ENCODE peak calls at places on chromosomes 11 and 22, in seven cellular contexts. R, K, Y, C, G, J and H are unnamed samples.

GRCh38 chr22:19916006-19916405 is 25.6 kb upstream of the COMT start:
- DNase-seq in R (no peak), K (no peak), Y (no peak), C (no peak), G (no peak), J (no peak), H (no peak)

GRCh38 chr11:121936375-121936774 is 179.6 kb downstream of the BLID start:
- DNase-seq in R (no peak), K (no peak), Y (no peak), C (no peak), G (no peak), J (no peak), H (no peak)

GRCh38 chr22:40418366-40419201 is 48.2 kb downstream of the SGSM3 start:
- DNase-seq in R (no peak), K (no peak), Y (peak), C (no peak), G (no peak), J (no peak), H (no peak)

GRCh38 chr11:101567086-101567485 is 16.7 kb downstream of the TRPC6 start:
- DNase-seq in R (no peak), K (no peak), Y (peak), C (peak), G (no peak), J (no peak), H (no peak)

GRCh38 chr11:13008625-13009475 is at the start of gene RASSF10:
- DNase-seq in R (no peak), K (no peak), Y (peak), C (peak), G (peak), J (no peak), H (no peak)

GRCh38 chr11:17612221-17613188 is 65.4 kb downstream of the OTOG start:
- DNase-seq in R (no peak), K (peak), Y (no peak), C (no peak), G (no peak), J (no peak), H (no peak)

GRCh38 chr11:70080763-70081162 is 2.6 kb downstream of the ANO1 start:
- DNase-seq in R (no peak), K (no peak), Y (no peak), C (no peak), G (no peak), J (no peak), H (no peak)

GRCh38 chr22:24486501-24486921 is 8.6 kb upstream of the UPB1 start:
- DNase-seq in R (peak), K (no peak), Y (no peak), C (no peak), G (peak), J (peak), H (no peak)

GRCh38 chr11:68406318-68407313 is 53.9 kb upstream of the PPP6R3 start:
- DNase-seq in R (no peak), K (no peak), Y (no peak), C (no peak), G (no peak), J (no peak), H (no peak)

GRCh38 chr11:18172686-18173085 is at the start of gene MRGPRX4:
- DNase-seq in R (no peak), K (no peak), Y (no peak), C (no peak), G (no peak), J (no peak), H (no peak)

GRCh38 chr11:2575611-2576051 is 124.2 kb downstream of the KCNQ1OT1 start:
- DNase-seq in R (no peak), K (peak), Y (no peak), C (no peak), G (no peak), J (no peak), H (peak)

GRCh38 chr11:7170431-7170830 is 81.3 kb upstream of the SYT9 start:
- DNase-seq in R (no peak), K (no peak), Y (no peak), C (no peak), G (no peak), J (no peak), H (no peak)

GRCh38 chr22:31313366-31314147 is 21.3 kb upstream of the PIK3IP1 start:
- DNase-seq in R (peak), K (no peak), Y (peak), C (peak), G (peak), J (peak), H (peak)

GRCh38 chr11:12066799-12067508 is 43.4 kb upstream of the MICAL2 start:
- DNase-seq in R (no peak), K (no peak), Y (peak), C (peak), G (peak), J (peak), H (no peak)

GRCh38 chr22:50268655-50269113 is 1.5 kb downstream of the MAPK11 start:
- DNase-seq in R (no peak), K (no peak), Y (no peak), C (no peak), G (peak), J (no peak), H (no peak)

GRCh38 chr11:27087425-27087824 is 46.8 kb downstream of the BBOX1 start:
- DNase-seq in R (no peak), K (no peak), Y (no peak), C (no peak), G (no peak), J (no peak), H (no peak)

GRCh38 chr11:86047275-86047991 is 21.5 kb downstream of the PICALM start:
- DNase-seq in R (peak), K (no peak), Y (no peak), C (no peak), G (peak), J (peak), H (no peak)

GRCh38 chr11:111173221-111173620 is 72.3 kb upstream of the POU2AF2 start:
- DNase-seq in R (no peak), K (no peak), Y (no peak), C (no peak), G (no peak), J (no peak), H (no peak)

GRCh38 chr11:111639226-111639925 is 37.1 kb downstream of the SIK2 start:
- DNase-seq in R (no peak), K (no peak), Y (no peak), C (no peak), G (no peak), J (no peak), H (no peak)

GRCh38 chr22:43921361-43921760 is 2.2 kb upstream of the PNPLA3 start:
- DNase-seq in R (no peak), K (no peak), Y (no peak), C (no peak), G (peak), J (no peak), H (no peak)

GRCh38 chr22:40540265-40540664 is 96.3 kb downstream of the MRTFA start:
- DNase-seq in R (no peak), K (no peak), Y (no peak), C (no peak), G (no peak), J (no peak), H (no peak)

GRCh38 chr22:24391836-24392217 is 35.6 kb upstream of the ADORA2A start:
- DNase-seq in R (no peak), K (no peak), Y (no peak), C (no peak), G (peak), J (peak), H (no peak)

GRCh38 chr11:76797341-76798201 is 14.4 kb downstream of the TSKU start:
- DNase-seq in R (no peak), K (peak), Y (no peak), C (no peak), G (no peak), J (no peak), H (no peak)

GRCh38 chr11:88370782-88371181 is 33.2 kb upstream of the CTSC start:
- DNase-seq in R (peak), K (no peak), Y (no peak), C (no peak), G (no peak), J (no peak), H (no peak)

GRCh38 chr11:134676516-134677287 is 264.7 kb upstream of the B3GAT1 start:
- DNase-seq in R (no peak), K (no peak), Y (no peak), C (no peak), G (no peak), J (no peak), H (no peak)

GRCh38 chr22:20750461-20751184 is 23.3 kb upstream of the SERPIND1 start:
- DNase-seq in R (peak), K (no peak), Y (no peak), C (no peak), G (peak), J (peak), H (no peak)

GRCh38 chr11:16047073-16047472 is 309.3 kb downstream of the SOX6 start:
- DNase-seq in R (no peak), K (no peak), Y (no peak), C (peak), G (peak), J (no peak), H (no peak)

GRCh38 chr11:84129961-84130576 is 843.9 kb upstream of the CCDC90B start:
- DNase-seq in R (no peak), K (no peak), Y (no peak), C (no peak), G (no peak), J (no peak), H (no peak)

GRCh38 chr11:58922475-58922874 is 16.8 kb upstream of the GLYATL1 start:
- DNase-seq in R (no peak), K (no peak), Y (no peak), C (no peak), G (no peak), J (no peak), H (no peak)

GRCh38 chr22:43060213-43060612 is 29.0 kb downstream of the TTLL1 start:
- DNase-seq in R (peak), K (no peak), Y (peak), C (peak), G (peak), J (no peak), H (no peak)

DNA sequence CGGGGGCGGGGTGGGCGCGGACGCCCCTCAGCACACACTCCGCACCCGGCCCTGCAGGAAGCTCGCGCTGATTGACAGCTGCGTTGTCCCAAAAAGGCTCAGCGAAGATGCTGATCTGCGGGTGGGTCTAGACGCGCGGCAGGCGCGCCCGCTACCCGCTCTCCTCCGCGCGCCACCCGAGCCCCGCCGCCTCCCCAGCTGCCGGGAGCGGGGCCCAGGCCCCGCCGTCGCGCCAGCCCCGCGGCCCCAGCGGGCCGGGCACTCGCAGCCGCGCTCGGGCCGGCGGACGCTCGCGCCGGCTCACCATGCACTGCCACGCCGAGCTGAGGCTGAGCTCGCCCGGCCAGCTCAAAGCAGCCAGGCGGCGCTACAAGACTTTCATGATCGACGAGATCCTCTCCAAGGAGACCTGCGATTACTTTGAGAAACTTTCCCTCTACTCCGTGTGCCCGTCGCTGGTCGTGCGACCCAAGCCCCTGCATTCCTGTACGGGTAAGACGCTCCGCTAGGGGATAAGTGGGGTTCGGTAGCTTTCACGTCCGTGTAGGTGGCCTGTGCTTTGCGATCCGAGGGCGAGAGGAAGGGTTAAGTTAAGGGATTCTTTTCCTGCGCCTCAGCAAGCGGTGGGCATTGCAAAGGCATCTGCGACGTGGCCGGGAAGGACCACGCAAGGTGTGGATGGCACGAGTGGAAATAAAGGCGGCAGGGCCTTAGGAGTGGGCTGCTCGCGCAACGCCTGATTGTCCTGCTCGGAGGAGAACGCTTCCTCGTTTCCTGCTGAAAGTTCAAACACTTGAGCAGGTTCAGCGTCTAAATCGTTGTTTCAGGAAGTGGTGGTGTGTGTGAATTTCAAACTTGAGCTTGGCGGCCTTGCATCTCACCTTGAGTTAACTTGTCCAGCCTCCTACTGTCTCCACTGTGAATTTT is at the start of gene BARX2:
- DNase-seq in R (no peak), K (no peak), Y (peak), C (peak), G (peak), J (peak), H (no peak)
- TF ChIP-seq CTCF in R (no peak), K (no peak), Y (peak), C (peak), G (peak), J (peak), H (no peak)

GRCh38 chr22:17920145-17920605 is 104.2 kb downstream of the MICAL3 start:
- DNase-seq in R (no peak), K (no peak), Y (peak), C (peak), G (peak), J (no peak), H (no peak)
- TF ChIP-seq CTCF in R (no peak), K (no peak), Y (no peak), C (peak), G (no peak), J (no peak), H (no peak)

DNA sequence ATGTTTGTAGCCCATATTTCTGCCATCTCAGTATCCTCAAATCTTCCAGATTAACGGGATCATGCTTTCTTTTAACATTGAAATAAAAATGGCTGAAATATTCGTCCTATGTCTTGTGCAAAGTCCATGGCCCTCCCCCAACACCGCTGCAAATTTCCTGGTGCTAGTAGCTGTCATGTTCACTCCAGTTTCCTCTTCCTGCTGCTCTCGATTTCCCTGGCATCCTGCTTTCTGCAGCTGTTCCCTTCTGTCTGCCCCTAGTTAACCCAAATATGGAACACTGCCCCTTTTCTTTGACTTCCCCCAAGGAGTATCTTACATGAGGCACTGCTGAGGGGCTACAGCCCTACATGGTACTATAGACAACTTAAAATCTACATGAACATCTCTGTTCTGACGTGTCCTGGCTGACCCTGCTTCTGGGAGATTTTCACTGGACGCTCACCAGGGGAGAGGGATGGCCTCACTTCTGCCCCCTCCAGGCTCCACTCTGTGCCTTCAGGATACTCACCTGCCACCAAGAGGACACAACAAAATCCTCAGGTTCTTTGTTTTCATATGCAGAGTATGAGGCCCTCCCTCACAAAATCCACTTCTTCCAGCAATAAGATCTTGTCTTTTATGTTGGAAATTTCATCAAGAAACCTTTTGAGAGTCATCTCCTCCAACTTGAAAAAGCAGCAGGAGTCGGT is 29.4 kb upstream of the SCUBE2 start:
- DNase-seq in R (peak), K (no peak), Y (peak), C (peak), G (no peak), J (no peak), H (no peak)
- TF ChIP-seq CTCF in R (peak), K (no peak), Y (peak), C (peak), G (peak), J (peak), H (no peak)

GRCh38 chr11:73988227-73988626 is 5.6 kb upstream of the UCP2 start:
- DNase-seq in R (no peak), K (no peak), Y (no peak), C (no peak), G (no peak), J (no peak), H (no peak)

GRCh38 chr11:73990727-73991126 is 8.1 kb upstream of the UCP2 start:
- DNase-seq in R (no peak), K (no peak), Y (no peak), C (no peak), G (no peak), J (no peak), H (no peak)

GRCh38 chr11:73983764-73984543 is 1.3 kb upstream of the UCP2 start:
- DNase-seq in R (no peak), K (no peak), Y (no peak), C (peak), G (no peak), J (no peak), H (no peak)

GRCh38 chr11:73991471-73992006 is 8.9 kb upstream of the UCP2 start:
- DNase-seq in R (peak), K (peak), Y (no peak), C (peak), G (no peak), J (no peak), H (no peak)

GRCh38 chr11:73989156-73989555 is 6.5 kb upstream of the UCP2 start:
- DNase-seq in R (no peak), K (no peak), Y (no peak), C (no peak), G (no peak), J (no peak), H (no peak)
- TF ChIP-seq CTCF in R (peak), K (no peak), Y (no peak), C (peak), G (no peak), J (peak), H (no peak)

GRCh38 chr22:37594237-37594636 is 14.3 kb upstream of the LGALS2 start:
- DNase-seq in R (no peak), K (no peak), Y (no peak), C (no peak), G (no peak), J (no peak), H (no peak)

GRCh38 chr22:37589607-37590006 is 9.7 kb upstream of the LGALS2 start:
- DNase-seq in R (no peak), K (no peak), Y (no peak), C (peak), G (no peak), J (no peak), H (no peak)

GRCh38 chr22:37591823-37592404 is 12.0 kb upstream of the LGALS2 start:
- DNase-seq in R (no peak), K (no peak), Y (no peak), C (no peak), G (no peak), J (no peak), H (no peak)

GRCh38 chr22:37588540-37589215 is 8.8 kb upstream of the LGALS2 start:
- DNase-seq in R (peak), K (no peak), Y (no peak), C (no peak), G (no peak), J (no peak), H (no peak)
- TF ChIP-seq CTCF in R (no peak), K (no peak), Y (no peak), C (no peak), G (no peak), J (no peak), H (no peak)

DNA sequence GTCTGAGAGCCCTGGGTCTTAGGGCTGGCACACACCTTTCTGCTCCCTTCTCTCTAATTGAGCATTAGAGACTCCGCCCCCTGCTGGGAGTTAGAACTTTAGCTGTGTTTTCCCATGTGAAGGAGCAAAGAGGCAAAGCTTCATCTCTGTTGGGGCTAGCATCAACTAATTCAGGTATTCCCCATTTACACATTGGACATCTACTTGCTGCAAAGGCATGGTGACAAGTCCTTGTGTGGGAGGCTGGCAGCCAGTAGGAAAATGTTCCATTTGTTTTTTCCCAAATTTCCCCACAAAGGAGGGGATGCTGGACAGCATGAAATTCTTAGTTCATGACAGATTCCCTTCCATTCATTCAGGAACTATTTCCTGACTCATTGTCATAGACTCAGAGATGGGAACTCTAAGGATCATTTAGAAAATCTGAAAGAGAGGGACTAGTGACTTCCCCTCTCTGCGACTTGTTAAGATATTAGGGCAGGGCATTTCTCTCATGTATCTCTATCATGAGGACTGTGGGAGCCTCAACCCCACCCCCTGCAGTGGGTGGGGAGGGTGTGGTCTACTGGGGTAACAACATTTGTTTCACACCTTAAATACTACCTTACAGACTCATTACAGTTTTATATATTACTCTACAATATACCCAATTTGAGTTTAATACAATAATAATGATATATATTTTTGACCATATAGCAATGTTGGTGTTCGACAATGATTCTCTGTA is 3.7 kb downstream of the CD44 start:
- DNase-seq in R (no peak), K (no peak), Y (no peak), C (peak), G (peak), J (no peak), H (no peak)
- TF ChIP-seq CTCF in R (no peak), K (no peak), Y (no peak), C (peak), G (no peak), J (no peak), H (no peak)

GRCh38 chr11:131430466-131431176 is 60.2 kb downstream of the NTM start:
- DNase-seq in R (no peak), K (no peak), Y (no peak), C (no peak), G (no peak), J (no peak), H (no peak)

GRCh38 chr11:131423715-131424114 is 53.3 kb downstream of the NTM start:
- DNase-seq in R (no peak), K (no peak), Y (no peak), C (no peak), G (no peak), J (no peak), H (no peak)

GRCh38 chr11:131425285-131425684 is 54.9 kb downstream of the NTM start:
- DNase-seq in R (no peak), K (no peak), Y (no peak), C (no peak), G (no peak), J (no peak), H (no peak)

GRCh38 chr11:131428853-131429252 is 58.4 kb downstream of the NTM start:
- DNase-seq in R (no peak), K (no peak), Y (no peak), C (no peak), G (no peak), J (no peak), H (no peak)
- TF ChIP-seq CTCF in R (no peak), K (no peak), Y (no peak), C (no peak), G (no peak), J (no peak), H (no peak)

DNA sequence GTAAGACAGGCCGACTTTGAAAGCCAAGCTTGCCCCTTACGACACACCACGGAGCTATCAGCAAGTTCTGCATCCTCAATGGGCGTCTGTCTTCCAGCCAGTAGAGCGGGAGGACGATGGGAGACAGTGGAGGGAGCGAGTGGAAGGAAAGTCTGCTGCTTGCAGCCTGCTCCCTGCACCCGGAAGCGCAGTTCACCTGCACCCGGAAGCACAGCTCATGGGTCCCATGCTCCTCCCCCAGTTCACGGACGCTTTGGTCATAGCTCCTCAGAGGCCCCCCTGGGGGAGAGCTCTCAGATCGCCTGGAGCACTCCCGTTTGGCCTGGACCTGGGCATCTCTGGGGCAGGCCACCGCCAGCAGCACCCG is 51.3 kb downstream of the FBLN1 start:
- DNase-seq in R (peak), K (no peak), Y (no peak), C (no peak), G (no peak), J (no peak), H (no peak)
- TF ChIP-seq CTCF in R (no peak), K (no peak), Y (peak), C (peak), G (no peak), J (no peak), H (no peak)